ENCODE peak calls at places on chromosomes 1 and 21, in eight cellular contexts. S is adrenal gland, A is ovary, B is BE2C, L is HepG2, X is heart right ventricle, C is AG10803, Y is cardiac fibroblast. J is an unnamed sample.

GRCh38 chr1:209326096-209326495 is 257.4 kb upstream of the CAMK1G start:
- DNase-seq in S (peak), A (no peak), B (no peak), L (no peak), X (no peak), C (no peak), Y (no peak), J (no peak)

GRCh38 chr1:40930174-40930573 is 49.3 kb upstream of the CTPS1 start:
- DNase-seq in S (no peak), A (no peak), B (no peak), L (peak), X (no peak), C (no peak), Y (no peak), J (no peak)

GRCh38 chr21:40800126-40800525 is 46.8 kb downstream of the DSCAM start:
- DNase-seq in S (no peak), A (no peak), B (no peak), L (no peak), X (no peak), C (no peak), Y (no peak), J (no peak)

GRCh38 chr1:205480349-205481278 is 23.9 kb upstream of the CDK18 start:
- DNase-seq in S (no peak), A (no peak), B (no peak), L (no peak), X (no peak), C (no peak), Y (no peak), J (no peak)

GRCh38 chr1:198669023-198669698 is 30.3 kb downstream of the PTPRC start:
- DNase-seq in S (no peak), A (no peak), B (no peak), L (peak), X (no peak), C (peak), Y (peak), J (no peak)

GRCh38 chr1:25123551-25123950 is 108.8 kb downstream of the SYF2 start:
- DNase-seq in S (no peak), A (no peak), B (no peak), L (no peak), X (no peak), C (no peak), Y (no peak), J (no peak)

GRCh38 chr1:26168410-26169167 is at the start of gene C1orf232:
- DNase-seq in S (no peak), A (peak), B (no peak), L (no peak), X (no peak), C (no peak), Y (no peak), J (no peak)

GRCh38 chr1:84959294-84959693 is 37.6 kb downstream of the MCOLN2 start:
- DNase-seq in S (no peak), A (no peak), B (no peak), L (no peak), X (no peak), C (no peak), Y (peak), J (no peak)

GRCh38 chr1:85578321-85579295 is 2.0 kb upstream of the CCN1 start:
- DNase-seq in S (no peak), A (no peak), B (no peak), L (peak), X (no peak), C (peak), Y (peak), J (no peak)

GRCh38 chr1:246291141-246291540 is 215.9 kb downstream of the SMYD3 start:
- DNase-seq in S (no peak), A (no peak), B (no peak), L (no peak), X (no peak), C (no peak), Y (no peak), J (no peak)

GRCh38 chr1:217431395-217431794 is 199.5 kb downstream of the GPATCH2 start:
- DNase-seq in S (no peak), A (no peak), B (no peak), L (no peak), X (no peak), C (no peak), Y (no peak), J (no peak)
- TF ChIP-seq CTCF in S (no peak), A (no peak), B (peak), L (peak), X (no peak), C (peak), Y (no peak), J (no peak)

DNA sequence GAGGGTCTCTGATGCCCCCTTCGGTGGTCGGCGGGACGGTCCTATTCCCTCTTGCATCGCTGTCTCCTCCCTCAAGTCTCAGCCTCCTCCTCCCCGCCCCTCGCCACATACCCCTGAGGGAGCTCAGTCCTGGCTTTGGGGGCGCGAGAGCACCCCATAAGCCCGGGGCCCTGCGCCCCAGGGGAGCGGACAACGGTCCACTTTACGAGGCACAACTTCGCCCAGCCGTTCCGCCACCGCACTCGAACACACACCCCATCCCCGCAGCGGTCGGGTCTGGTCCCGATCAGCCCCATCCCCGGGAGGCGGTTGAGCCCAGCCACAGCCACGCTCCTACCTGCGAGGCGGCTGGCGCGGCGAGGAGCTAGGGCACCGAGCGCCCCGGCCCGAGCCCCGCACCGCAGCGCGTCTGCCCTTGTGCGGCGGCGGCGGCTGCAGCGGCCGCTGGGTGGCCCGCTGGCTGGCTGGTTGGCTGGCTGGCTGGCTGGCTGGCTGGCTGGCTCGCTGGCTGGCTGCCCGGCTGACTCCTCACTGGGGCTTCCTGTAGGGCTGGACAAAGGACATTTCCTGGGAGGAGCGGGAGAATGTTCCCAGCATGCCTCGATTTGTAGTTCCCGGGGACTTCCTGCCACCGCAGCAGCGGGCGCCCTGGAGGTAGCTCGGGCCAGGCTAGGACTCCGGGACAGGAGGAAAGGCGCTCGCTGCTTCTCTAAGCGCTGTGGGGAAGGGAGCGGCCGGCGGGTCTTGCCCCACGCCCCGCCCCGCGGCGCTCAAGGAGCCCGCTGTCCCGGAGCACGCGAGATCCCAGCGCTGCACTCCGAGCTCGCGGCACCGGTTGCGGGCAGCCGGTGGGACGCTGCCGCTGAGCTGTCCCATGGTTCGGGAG is at the start of gene ZNF697:
- DNase-seq in S (peak), A (peak), B (peak), L (peak), X (peak), C (peak), Y (peak), J (peak)
- TF ChIP-seq CTCF in S (no peak), A (no peak), B (peak), L (peak), X (no peak), C (peak), Y (peak), J (peak)

GRCh38 chr1:6171546-6172124 is 8.5 kb downstream of the CHD5 start:
- DNase-seq in S (no peak), A (no peak), B (peak), L (peak), X (no peak), C (peak), Y (no peak), J (no peak)
- TF ChIP-seq CTCF in S (no peak), A (no peak), B (peak), L (peak), X (peak), C (peak), Y (peak), J (peak)

GRCh38 chr1:232182206-232182605 is 447.7 kb downstream of the SIPA1L2 start:
- DNase-seq in S (no peak), A (no peak), B (no peak), L (no peak), X (no peak), C (no peak), Y (no peak), J (peak)

GRCh38 chr1:232186936-232187335 is 443.0 kb downstream of the SIPA1L2 start:
- DNase-seq in S (no peak), A (no peak), B (peak), L (no peak), X (no peak), C (no peak), Y (no peak), J (no peak)

GRCh38 chr1:232184561-232185530 is 445.1 kb downstream of the SIPA1L2 start:
- DNase-seq in S (no peak), A (no peak), B (no peak), L (no peak), X (no peak), C (no peak), Y (no peak), J (peak)

GRCh38 chr1:232183266-232183800 is 446.6 kb downstream of the SIPA1L2 start:
- DNase-seq in S (no peak), A (no peak), B (no peak), L (no peak), X (no peak), C (no peak), Y (no peak), J (peak)

GRCh38 chr1:232183802-232184201 is 446.1 kb downstream of the SIPA1L2 start:
- DNase-seq in S (no peak), A (no peak), B (no peak), L (no peak), X (no peak), C (no peak), Y (no peak), J (no peak)
- TF ChIP-seq CTCF in S (no peak), A (no peak), B (peak), L (no peak), X (no peak), C (no peak), Y (no peak), J (no peak)

GRCh38 chr1:176211395-176212165 is 4.5 kb upstream of the COP1 start:
- DNase-seq in S (no peak), A (no peak), B (no peak), L (no peak), X (no peak), C (no peak), Y (no peak), J (no peak)

GRCh38 chr1:176217461-176218099 is 10.5 kb upstream of the COP1 start:
- DNase-seq in S (no peak), A (no peak), B (no peak), L (no peak), X (no peak), C (no peak), Y (no peak), J (no peak)

GRCh38 chr1:176220100-176220689 is 13.1 kb upstream of the COP1 start:
- DNase-seq in S (no peak), A (no peak), B (no peak), L (no peak), X (no peak), C (no peak), Y (no peak), J (no peak)

GRCh38 chr1:176216031-176216430 is 8.9 kb upstream of the COP1 start:
- DNase-seq in S (no peak), A (no peak), B (no peak), L (no peak), X (no peak), C (no peak), Y (no peak), J (no peak)
- TF ChIP-seq CTCF in S (no peak), A (no peak), B (no peak), L (no peak), X (no peak), C (no peak), Y (no peak), J (no peak)

J was measured in type B pancreatic cell.